ENCODE peak calls at places on chromosomes 5 and 9, in nine cellular contexts. Q, P, I, S, Y, N, G, D and M are unnamed samples.

GRCh38 chr9:112790231-112790774 is 39.7 kb downstream of the SNX30 start:
- DNase-seq in G (peak), D (no peak), N (no peak), P (no peak), I (peak), Y (no peak), S (no peak), Q (no peak), M (peak)

GRCh38 chr9:97858826-97859225 is 5.8 kb downstream of the FOXE1 start:
- DNase-seq in Q (no peak), N (no peak), P (no peak), D (no peak), G (no peak), S (no peak), Y (no peak), I (no peak), M (no peak)

GRCh38 chr5:78293856-78294249 is 645 bp downstream of the AP3B1 start:
- DNase-seq in Y (no peak), S (no peak), I (no peak), P (no peak), Q (no peak), G (no peak), D (no peak), N (no peak), M (no peak)

GRCh38 chr9:94921072-94921471 is 194.6 kb downstream of the AOPEP start:
- DNase-seq in I (peak), Q (no peak), Y (no peak), G (peak), N (no peak), S (peak), D (no peak), P (no peak), M (peak)

GRCh38 chr5:171574374-171574773 is 154.9 kb downstream of the FGF18 start:
- DNase-seq in Q (no peak), I (no peak), Y (no peak), S (peak), P (no peak), G (no peak), N (no peak), D (no peak), M (no peak)

GRCh38 chr9:38003230-38003629 is 65.8 kb downstream of the SHB start:
- DNase-seq in Y (no peak), G (no peak), N (peak), S (no peak), Q (no peak), P (no peak), I (no peak), D (no peak), M (no peak)

GRCh38 chr5:85293139-85293785 is 908.6 kb upstream of the EDIL3 start:
- DNase-seq in P (no peak), G (no peak), S (no peak), N (no peak), Y (no peak), Q (no peak), D (no peak), I (no peak), M (peak)

GRCh38 chr5:53777864-53778618 is 217.6 kb downstream of the NDUFS4 start:
- DNase-seq in P (no peak), I (no peak), Q (peak), N (no peak), S (no peak), Y (no peak), G (no peak), D (no peak), M (no peak)

GRCh38 chr5:159061834-159062530 is 37.7 kb downstream of the EBF1 start:
- DNase-seq in I (no peak), N (no peak), G (no peak), S (no peak), Q (no peak), D (no peak), P (no peak), Y (no peak), M (no peak)

GRCh38 chr5:64869419-64869818 is 100.7 kb downstream of the CWC27 start:
- DNase-seq in I (no peak), N (no peak), G (peak), Y (no peak), S (no peak), Q (no peak), D (peak), P (no peak), M (peak)

GRCh38 chr5:59598547-59598874 is 295.0 kb downstream of the PDE4D start:
- DNase-seq in D (no peak), Q (no peak), S (no peak), I (no peak), N (peak), G (no peak), P (no peak), Y (no peak), M (no peak)
- TF ChIP-seq POLR2A in D (no peak), Q (no peak), S (no peak), I (no peak), N (no peak), G (no peak), P (no peak), Y (no peak), M (no peak)

GRCh38 chr5:127210082-127210481 is 80.5 kb upstream of the MEGF10 start:
- DNase-seq in Q (no peak), P (no peak), Y (no peak), G (peak), I (no peak), N (no peak), D (no peak), S (no peak), M (no peak)
- TF ChIP-seq POLR2A in Q (no peak), P (no peak), Y (no peak), G (no peak), I (no peak), N (no peak), D (no peak), S (no peak), M (no peak)

DNA sequence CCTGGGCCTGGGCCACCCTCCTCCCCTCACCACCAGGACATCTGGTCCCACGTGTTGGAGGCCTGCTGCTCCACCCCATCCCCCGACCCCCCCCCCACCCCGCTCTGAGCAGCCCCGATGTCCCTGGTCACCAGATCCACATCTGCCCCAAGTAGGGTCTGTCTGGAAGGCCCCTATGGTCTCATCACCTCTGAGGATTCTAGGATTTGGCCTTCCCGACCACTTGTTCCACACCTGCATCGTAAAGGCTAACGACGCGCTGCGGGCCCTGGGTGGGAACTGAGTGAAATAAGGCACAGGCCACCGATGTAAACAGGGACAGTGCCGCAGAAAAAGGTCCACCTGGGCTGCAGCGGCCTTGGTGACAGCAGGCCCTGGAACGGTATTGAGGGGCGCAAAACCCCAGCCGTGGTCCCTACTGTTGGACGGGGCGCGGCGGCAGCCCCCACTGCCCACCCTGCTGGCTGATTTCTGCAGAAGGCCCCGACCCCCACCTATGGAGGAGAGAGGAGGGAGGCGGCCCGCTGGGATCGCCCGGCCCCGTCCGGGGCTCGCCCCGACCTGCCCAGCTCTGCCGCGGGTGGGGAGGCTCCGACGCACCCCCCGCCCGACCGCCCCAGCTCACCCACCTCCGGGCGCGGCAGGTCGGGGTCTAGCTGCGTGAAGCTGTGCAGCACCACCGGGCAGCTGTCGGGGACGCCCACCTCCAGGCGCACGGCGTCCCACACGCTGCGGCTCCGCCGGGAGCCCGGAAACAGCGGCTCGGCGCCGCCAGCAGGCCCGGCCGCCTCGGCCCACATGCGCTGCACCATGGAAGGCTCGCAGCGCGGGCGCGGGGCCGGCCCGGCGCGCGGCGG is 469 bp downstream of the RALGDS start:
- DNase-seq in G (no peak), Y (no peak), S (peak), Q (no peak), P (no peak), N (no peak), D (no peak), I (no peak), M (no peak)
- TF ChIP-seq POLR2A in G (peak), Y (peak), S (no peak), Q (peak), P (no peak), N (no peak), D (peak), I (peak), M (peak)

DNA sequence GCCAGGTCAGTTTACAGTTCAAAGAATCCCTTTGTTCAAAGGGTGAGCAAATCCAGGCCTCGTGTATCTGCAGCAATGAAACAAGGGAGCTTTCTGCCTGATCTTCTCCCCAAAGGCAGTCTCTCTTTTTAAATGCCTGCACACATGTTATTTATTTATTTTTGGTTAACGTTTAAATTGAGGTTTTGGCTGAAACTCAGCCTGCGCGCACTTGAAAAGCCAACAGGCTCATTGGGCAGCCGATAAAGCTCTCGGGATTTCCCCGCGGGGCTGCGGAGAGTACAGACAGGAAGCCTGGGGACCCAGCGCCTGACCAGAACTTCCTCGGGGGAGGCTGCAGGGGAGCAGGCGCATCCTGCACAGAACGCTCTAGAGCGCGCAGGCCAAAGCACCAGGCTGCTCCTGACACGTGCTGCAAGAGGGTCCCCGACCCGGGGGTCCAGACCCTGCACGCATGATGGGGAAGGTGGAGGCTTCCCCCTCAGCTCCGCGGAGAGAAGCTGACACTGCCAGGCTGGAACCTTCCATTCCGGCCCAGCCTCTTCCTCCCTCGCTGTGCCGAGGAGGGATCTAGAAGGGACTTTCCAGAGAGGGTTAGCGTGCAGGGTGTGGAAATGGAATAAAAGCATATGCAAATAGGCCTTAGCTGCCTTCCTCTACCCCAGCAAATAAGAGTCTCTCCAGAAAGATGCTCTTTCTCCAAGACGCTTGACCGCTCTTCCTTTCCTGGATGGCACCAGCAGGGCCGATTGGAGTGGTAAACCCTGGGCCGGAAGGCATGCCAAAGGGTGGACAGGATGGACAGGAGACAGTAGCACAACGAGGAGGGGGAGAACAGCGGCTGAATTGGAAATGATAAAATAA is 46.1 kb downstream of the PTTG1 start:
- DNase-seq in S (peak), I (peak), Q (peak), P (no peak), D (no peak), N (peak), G (peak), Y (peak), M (no peak)
- TF ChIP-seq POLR2A in S (no peak), I (no peak), Q (no peak), P (no peak), D (no peak), N (peak), G (no peak), Y (no peak), M (no peak)

DNA sequence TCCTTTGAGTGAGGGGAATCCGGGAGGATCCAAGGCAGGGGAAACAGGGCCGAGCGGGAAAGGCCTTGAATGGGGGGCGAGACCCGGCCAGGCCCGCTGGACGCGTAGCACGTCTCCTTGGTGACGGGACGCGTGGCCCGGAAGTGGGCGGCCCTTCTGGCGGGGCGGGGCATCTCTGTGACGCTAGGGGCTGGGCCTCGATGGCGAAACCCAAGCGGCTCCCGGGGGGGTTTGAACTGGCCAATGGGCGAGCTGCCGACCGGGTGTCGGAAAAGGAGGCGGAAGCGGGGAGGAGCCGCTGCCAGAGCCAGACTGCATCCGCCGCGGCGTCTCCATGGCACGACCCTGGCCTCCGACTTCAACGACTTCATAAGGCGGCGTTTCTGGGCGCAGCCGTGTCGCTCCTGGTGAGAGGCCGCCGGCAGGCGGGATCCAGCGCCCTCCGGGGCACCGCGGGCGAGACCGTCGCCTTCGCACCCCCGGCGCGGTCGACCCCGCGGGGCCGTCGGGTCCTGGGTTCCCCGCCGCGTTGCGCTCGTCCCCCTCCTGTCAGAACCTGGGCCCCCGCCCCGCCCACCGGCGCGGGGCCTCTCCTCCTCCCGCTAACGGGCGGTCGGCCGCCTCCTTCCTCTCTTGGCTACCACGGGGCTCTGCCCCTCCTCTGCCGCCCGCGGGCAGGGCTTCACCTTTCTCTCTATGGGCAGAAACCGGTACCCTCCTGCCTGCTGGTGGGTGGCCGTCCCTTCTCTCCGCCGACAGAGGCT is at the start of gene ODF2:
- DNase-seq in D (peak), P (peak), S (peak), I (peak), Q (peak), G (peak), Y (peak), N (peak), M (peak)
- TF ChIP-seq POLR2A in D (peak), P (no peak), S (peak), I (peak), Q (peak), G (peak), Y (peak), N (peak), M (peak)